ENCODE peak calls at places on chromosomes 7 and 10, in seven cellular contexts. X, U, M, Z, L, Y and H are unnamed samples.

GRCh38 chr10:48455392-48456151 is 149.1 kb downstream of the MAPK8 start:
- DNase-seq in U (peak; percentile 44), Y (no peak), M (peak; percentile 23), Z (no peak), L (no peak), X (no peak), H (no peak)

GRCh38 chr7:24914465-24914859 is 65.5 kb downstream of the OSBPL3 start:
- DNase-seq in M (no peak), Z (no peak), L (no peak), U (no peak), Y (no peak), X (no peak), H (no peak)

GRCh38 chr7:116697152-116697551 is 25.2 kb downstream of the MET start:
- DNase-seq in X (no peak), M (no peak), U (no peak), Y (no peak), Z (no peak), L (no peak), H (no peak)

GRCh38 chr7:39098506-39098905 is 120.8 kb downstream of the POU6F2 start:
- DNase-seq in Y (peak; percentile 84), X (no peak), L (no peak), U (no peak), M (no peak), Z (no peak), H (no peak)

GRCh38 chr10:28677889-28678686 is 767 bp downstream of the BAMBI start:
- DNase-seq in L (peak; percentile 48), U (peak; percentile 59), Y (peak; percentile 44), M (peak; percentile 42), X (no peak), Z (peak; percentile 37), H (peak; percentile 22)

GRCh38 chr7:87354749-87355148 is 9.3 kb downstream of the CROT start:
- DNase-seq in U (no peak), Z (no peak), L (peak; percentile 50), Y (no peak), X (peak; percentile 41), M (no peak), H (peak; percentile 10)

GRCh38 chr10:7896297-7896696 is 78.0 kb downstream of the TAF3 start:
- DNase-seq in M (no peak), U (no peak), L (no peak), Z (no peak), Y (no peak), X (no peak), H (no peak)

GRCh38 chr7:27031289-27032172 is 64.3 kb downstream of the HOXA1 start:
- DNase-seq in X (no peak), U (no peak), M (no peak), L (no peak), Z (peak; percentile 29), Y (peak; percentile 1), H (peak; percentile 87)

GRCh38 chr7:157483971-157484410 is 147.2 kb downstream of the DNAJB6 start:
- DNase-seq in Y (no peak), L (no peak), M (no peak), X (no peak), U (peak; percentile 46), Z (no peak), H (no peak)

GRCh38 chr10:116472874-116473273 is 45.2 kb downstream of the PNLIPRP3 start:
- DNase-seq in L (no peak), M (no peak), Z (no peak), Y (peak; percentile 42), X (no peak), U (no peak), H (peak; percentile 6)

GRCh38 chr10:69913586-69913985 is 111.9 kb downstream of the COL13A1 start:
- DNase-seq in U (no peak), Z (no peak), L (no peak), M (no peak), Y (no peak), X (no peak), H (no peak)

GRCh38 chr7:77188736-77189429 is 10.7 kb downstream of the FGL2 start:
- DNase-seq in Z (no peak), U (no peak), Y (no peak), L (no peak), X (no peak), M (no peak), H (no peak)

GRCh38 chr10:128443925-128444324 is 317.7 kb upstream of the MKI67 start:
- DNase-seq in X (no peak), M (no peak), Y (no peak), U (no peak), L (no peak), Z (no peak), H (no peak)

DNA sequence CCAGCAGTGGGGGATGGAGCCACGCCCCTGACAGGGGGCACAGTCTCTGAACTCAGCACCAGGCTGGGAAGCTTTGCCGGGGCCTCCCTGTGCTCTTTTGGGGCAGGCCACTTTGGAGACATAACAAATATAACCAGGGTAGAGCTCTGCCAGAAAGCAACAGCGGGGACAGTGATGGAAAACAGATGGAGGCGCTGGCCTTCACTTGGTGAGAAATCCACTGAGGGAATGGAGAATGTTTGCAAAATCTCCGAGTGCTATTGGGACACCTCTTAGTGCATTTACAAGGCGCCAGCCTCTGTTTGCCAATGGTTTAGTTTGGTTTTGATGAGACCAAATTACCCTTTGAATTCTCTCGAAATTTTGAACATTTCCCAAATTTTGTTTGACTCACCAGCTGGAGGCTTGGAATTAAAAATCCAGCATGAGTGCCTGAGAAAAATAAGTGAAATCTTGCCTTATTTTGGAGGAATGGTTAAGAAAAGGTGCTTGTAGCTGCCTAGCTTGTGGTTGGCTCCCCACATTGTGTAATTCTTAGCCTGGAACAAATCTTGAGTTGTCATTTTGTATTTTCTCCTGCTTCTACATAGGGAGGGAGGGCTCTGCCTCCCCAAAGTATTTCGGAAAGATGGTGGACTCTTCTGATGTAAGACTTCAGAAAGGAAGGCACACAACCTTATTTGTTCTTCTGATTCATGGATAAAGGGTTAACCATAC is 980.5 kb downstream of the LRMDA start:
- DNase-seq in Y (no peak), L (no peak), X (no peak), M (no peak), U (no peak), Z (no peak), H (no peak)
- H2BK5ac ChIP-seq in Y (no peak overlapping the region), L (no peak overlapping the region), X (no peak overlapping the region), M (no peak overlapping the region), U (no peak overlapping the region), Z (no peak overlapping the region), H (no peak overlapping the region)

GRCh38 chr10:113259841-113260240 is 293.0 kb upstream of the HABP2 start:
- DNase-seq in M (no peak), Z (no peak), L (no peak), U (no peak), Y (no peak), X (no peak), H (no peak)
- H2BK5ac ChIP-seq in M (no peak overlapping the region), Z (no peak overlapping the region), L (no peak overlapping the region), U (no peak overlapping the region), Y (no peak overlapping the region), X (no peak overlapping the region), H (no peak overlapping the region)

GRCh38 chr10:18610517-18610916 is 40.9 kb downstream of the NSUN6 start:
- DNase-seq in M (no peak), Y (peak; percentile 48), X (peak; percentile 11), Z (peak; percentile 90), L (peak; percentile 58), U (no peak), H (peak; percentile 87)

GRCh38 chr10:18606051-18606730 is 45.2 kb downstream of the NSUN6 start:
- DNase-seq in X (no peak), L (peak; percentile 70), Y (no peak), M (no peak), Z (no peak), U (no peak), H (no peak)

GRCh38 chr10:18607503-18607902 is 43.9 kb downstream of the NSUN6 start:
- DNase-seq in L (peak; percentile 8), M (no peak), Z (peak; percentile 80), U (no peak), Y (peak; percentile 24), X (no peak), H (peak; percentile 89)

GRCh38 chr10:18608581-18608980 is 42.8 kb downstream of the NSUN6 start:
- DNase-seq in U (no peak), Y (no peak), Z (no peak), X (no peak), M (no peak), L (no peak), H (no peak)

GRCh38 chr10:18607979-18608378 is 43.4 kb downstream of the NSUN6 start:
- DNase-seq in Y (no peak), X (no peak), U (no peak), M (no peak), L (no peak), Z (no peak), H (peak; percentile 31)
- H2BK5ac ChIP-seq in Y (no peak overlapping the region), X (no peak overlapping the region), U (no peak overlapping the region), M (no peak overlapping the region), L (no peak overlapping the region), Z (no peak overlapping the region), H (peak overlapping the region; percentile 25)

GRCh38 chr7:32535303-32535702 is 40.0 kb downstream of the AVL9 start:
- DNase-seq in M (no peak), Z (no peak), X (no peak), Y (no peak), U (no peak), L (no peak), H (no peak)

GRCh38 chr7:32533313-32534024 is 38.2 kb downstream of the AVL9 start:
- DNase-seq in L (no peak), Z (no peak), X (no peak), Y (no peak), M (no peak), U (no peak), H (peak; percentile 44)

GRCh38 chr7:32536585-32536984 is 41.3 kb downstream of the AVL9 start:
- DNase-seq in M (no peak), X (no peak), Z (peak; percentile 75), L (no peak), U (no peak), Y (no peak), H (peak; percentile 82)

GRCh38 chr7:32532716-32533115 is 37.4 kb downstream of the AVL9 start:
- DNase-seq in L (no peak), Z (no peak), X (no peak), M (no peak), U (no peak), Y (no peak), H (no peak)

GRCh38 chr7:32536016-32536415 is 40.7 kb downstream of the AVL9 start:
- DNase-seq in X (no peak), M (no peak), L (no peak), Z (no peak), Y (no peak), U (no peak), H (no peak)
- H2BK5ac ChIP-seq in X (no peak overlapping the region), M (no peak overlapping the region), L (no peak overlapping the region), Z (no peak overlapping the region), Y (no peak overlapping the region), U (no peak overlapping the region), H (no peak overlapping the region)

DNA sequence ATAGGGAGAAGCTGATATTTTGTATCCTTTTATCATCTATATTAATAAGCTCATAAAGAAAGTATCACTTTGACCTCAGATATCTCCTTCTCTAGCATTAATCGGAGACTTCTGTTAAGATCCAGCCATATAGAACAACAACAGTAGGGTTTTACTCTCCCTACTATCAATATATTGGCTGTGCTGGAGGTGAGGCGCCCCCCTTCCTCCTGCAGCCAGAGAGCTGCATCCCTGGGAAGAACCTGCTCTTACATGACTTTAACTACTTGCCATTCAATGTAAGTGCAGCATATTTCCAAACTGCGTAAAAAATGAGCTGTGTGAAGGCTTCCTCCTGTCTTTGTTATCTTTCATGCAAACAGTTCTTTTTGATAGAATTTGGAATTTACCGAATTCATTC is 247.8 kb downstream of the SDK1 start:
- DNase-seq in Y (no peak), M (no peak), L (no peak), Z (no peak), X (no peak), U (no peak), H (no peak)
- H2BK5ac ChIP-seq in Y (no peak overlapping the region), M (no peak overlapping the region), L (no peak overlapping the region), Z (no peak overlapping the region), X (no peak overlapping the region), U (no peak overlapping the region), H (no peak overlapping the region)